ENCODE peak calls at places on chromosomes 4 and X, in six cellular contexts. One of them, this sample, is unnamed.

GRCh38 chr4:5796976-5797375 is 86.0 kb downstream of the EVC start:
- DNase-seq in GM12878: no peak
- DNase-seq in HCT116: no peak
- DNase-seq in H1: no peak
- DNase-seq in HepG2: no peak
- DNase-seq in K562: no peak
- DNase-seq in this sample: no peak

GRCh38 chr4:61740950-61741638 is 541.0 kb downstream of the ADGRL3 start:
- DNase-seq in GM12878: no peak
- DNase-seq in HCT116: no peak
- DNase-seq in H1: no peak
- DNase-seq in HepG2: no peak
- DNase-seq in K562: no peak
- DNase-seq in this sample: no peak

GRCh38 chrX:149950681-149951080 is 12.4 kb upstream of the EOLA2 start:
- DNase-seq in GM12878: no peak
- DNase-seq in HCT116: peak
- DNase-seq in H1: no peak
- DNase-seq in HepG2: peak
- DNase-seq in K562: peak
- DNase-seq in this sample: peak

GRCh38 chr4:163764569-163764968 is 270.1 kb downstream of the TMA16 start:
- DNase-seq in GM12878: no peak
- DNase-seq in HCT116: no peak
- DNase-seq in H1: no peak
- DNase-seq in HepG2: no peak
- DNase-seq in K562: no peak
- DNase-seq in this sample: no peak

GRCh38 chr4:172009461-172009860 is 196.3 kb downstream of the GALNTL6 start:
- DNase-seq in GM12878: no peak
- DNase-seq in HCT116: no peak
- DNase-seq in H1: no peak
- DNase-seq in HepG2: no peak
- DNase-seq in K562: no peak
- DNase-seq in this sample: no peak

GRCh38 chr4:4694812-4695211 is 153.0 kb upstream of the STX18 start:
- DNase-seq in GM12878: no peak
- DNase-seq in HCT116: no peak
- DNase-seq in H1: no peak
- DNase-seq in HepG2: peak
- DNase-seq in K562: no peak
- DNase-seq in this sample: no peak

GRCh38 chr4:36218121-36218520 is 26.2 kb downstream of the ARAP2 start:
- DNase-seq in GM12878: no peak
- DNase-seq in HCT116: no peak
- DNase-seq in H1: no peak
- DNase-seq in HepG2: no peak
- DNase-seq in K562: no peak
- DNase-seq in this sample: no peak

GRCh38 chrX:17854069-17854468 is 7.0 kb downstream of the RAI2 start:
- DNase-seq in GM12878: no peak
- DNase-seq in HCT116: no peak
- DNase-seq in H1: no peak
- DNase-seq in HepG2: no peak
- DNase-seq in K562: no peak
- DNase-seq in this sample: no peak

GRCh38 chrX:151702741-151703352 is 7.6 kb downstream of the PRRG3 start:
- DNase-seq in GM12878: no peak
- DNase-seq in HCT116: no peak
- DNase-seq in H1: no peak
- DNase-seq in HepG2: no peak
- DNase-seq in K562: no peak
- DNase-seq in this sample: no peak

GRCh38 chr4:105923507-105924238 is 28.4 kb downstream of the NPNT start:
- DNase-seq in GM12878: no peak
- DNase-seq in HCT116: peak
- DNase-seq in H1: no peak
- DNase-seq in HepG2: no peak
- DNase-seq in K562: no peak
- DNase-seq in this sample: no peak

GRCh38 chr4:112057479-112057878 is 87.8 kb upstream of the FAM241A start:
- DNase-seq in GM12878: no peak
- DNase-seq in HCT116: no peak
- DNase-seq in H1: no peak
- DNase-seq in HepG2: no peak
- DNase-seq in K562: peak
- DNase-seq in this sample: no peak

GRCh38 chrX:4932790-4933189 is 1219.3 kb upstream of the PRKX start:
- DNase-seq in GM12878: no peak
- DNase-seq in HCT116: no peak
- DNase-seq in H1: no peak
- DNase-seq in HepG2: no peak
- DNase-seq in K562: no peak
- DNase-seq in this sample: no peak

GRCh38 chr4:168586926-168587325 is 90.1 kb downstream of the PALLD start:
- DNase-seq in GM12878: no peak
- DNase-seq in HCT116: no peak
- DNase-seq in H1: no peak
- DNase-seq in HepG2: no peak
- DNase-seq in K562: no peak
- DNase-seq in this sample: no peak

GRCh38 chr4:25810815-25811690 is 51.7 kb downstream of the SEL1L3 start:
- DNase-seq in GM12878: no peak
- DNase-seq in HCT116: no peak
- DNase-seq in H1: no peak
- DNase-seq in HepG2: peak
- DNase-seq in K562: no peak
- DNase-seq in this sample: no peak

GRCh38 chr4:17616283-17616682 is 1.8 kb downstream of the MED28 start:
- DNase-seq in GM12878: no peak
- DNase-seq in HCT116: no peak
- DNase-seq in H1: no peak
- DNase-seq in HepG2: no peak
- DNase-seq in K562: peak
- DNase-seq in this sample: no peak

DNA sequence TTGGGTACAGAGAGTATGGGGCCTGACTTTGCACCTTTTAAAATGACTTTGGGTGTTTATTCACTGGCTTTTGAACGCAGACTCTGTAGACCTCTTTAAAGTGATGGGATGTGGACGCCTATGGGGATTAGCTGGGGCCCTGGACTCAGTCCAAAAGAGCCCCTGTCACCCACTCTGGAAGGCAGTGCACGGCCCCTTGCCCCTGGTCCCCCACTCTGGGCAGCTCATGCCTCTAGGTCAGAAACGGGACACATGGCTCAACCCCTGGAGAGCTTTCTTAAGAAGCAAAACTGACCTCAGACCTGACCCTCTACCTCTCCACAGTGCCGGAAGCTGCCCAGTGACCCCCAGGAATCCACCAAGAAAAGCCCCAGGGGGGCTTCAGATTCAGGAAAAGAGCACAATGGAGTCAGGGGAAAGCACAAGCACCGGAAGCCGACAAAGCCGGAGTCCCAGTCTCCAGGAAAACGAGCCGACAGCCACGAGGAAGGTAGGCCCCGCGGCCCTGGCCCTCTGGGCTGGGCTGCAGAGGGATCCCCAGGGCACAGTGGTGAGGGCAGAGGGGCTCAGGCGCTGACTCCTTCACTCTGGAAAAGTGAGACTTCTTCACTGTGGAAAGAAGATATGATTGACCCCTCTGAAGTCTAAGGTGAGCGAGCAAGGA is 38.4 kb downstream of the BCORL1 start:
- DNase-seq in GM12878: no peak
- DNase-seq in HCT116: no peak
- DNase-seq in H1: no peak
- DNase-seq in HepG2: no peak
- DNase-seq in K562: no peak
- DNase-seq in this sample: no peak
- H2AFZ ChIP-seq in GM12878: no peak
- H2AFZ ChIP-seq in HCT116: no peak
- H2AFZ ChIP-seq in H1: no peak
- H2AFZ ChIP-seq in HepG2: no peak
- H2AFZ ChIP-seq in K562: no peak
- H2AFZ ChIP-seq in this sample: no peak

GRCh38 chr4:68960294-68961163 is 8.9 kb upstream of the UGT2A3 start:
- DNase-seq in GM12878: no peak
- DNase-seq in HCT116: no peak
- DNase-seq in H1: no peak
- DNase-seq in HepG2: no peak
- DNase-seq in K562: no peak
- DNase-seq in this sample: no peak

GRCh38 chr4:68962868-68963267 is 11.3 kb upstream of the UGT2A3 start:
- DNase-seq in GM12878: no peak
- DNase-seq in HCT116: no peak
- DNase-seq in H1: no peak
- DNase-seq in HepG2: no peak
- DNase-seq in K562: no peak
- DNase-seq in this sample: no peak

DNA sequence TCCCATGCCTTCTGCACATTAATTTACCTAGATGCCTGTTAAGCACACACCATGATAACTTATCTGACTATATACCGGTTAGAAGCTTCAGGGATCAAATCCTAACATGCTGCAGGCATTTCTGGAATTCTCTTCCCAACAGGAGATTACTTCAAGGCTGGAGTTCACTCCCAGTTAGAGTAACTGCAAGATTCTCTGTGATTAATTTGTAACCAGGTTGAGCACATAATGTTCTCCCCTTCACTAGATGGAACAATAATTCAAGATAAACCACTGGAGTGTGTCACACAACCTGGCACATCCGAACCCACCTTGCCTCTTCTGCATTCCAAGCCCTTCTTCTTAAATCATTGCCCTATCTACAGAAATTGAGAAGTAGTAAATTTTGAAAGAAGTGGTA is 11.8 kb upstream of the UGT2A3 start:
- DNase-seq in GM12878: no peak
- DNase-seq in HCT116: no peak
- DNase-seq in H1: no peak
- DNase-seq in HepG2: no peak
- DNase-seq in K562: no peak
- DNase-seq in this sample: no peak
- TF ChIP-seq POLR2AphosphoS5 in GM12878: no peak
- TF ChIP-seq POLR2AphosphoS5 in HCT116: no peak
- TF ChIP-seq POLR2AphosphoS5 in H1: no peak
- TF ChIP-seq POLR2AphosphoS5 in HepG2: no peak
- TF ChIP-seq POLR2AphosphoS5 in K562: no peak
- TF ChIP-seq POLR2AphosphoS5 in this sample: no peak

DNA sequence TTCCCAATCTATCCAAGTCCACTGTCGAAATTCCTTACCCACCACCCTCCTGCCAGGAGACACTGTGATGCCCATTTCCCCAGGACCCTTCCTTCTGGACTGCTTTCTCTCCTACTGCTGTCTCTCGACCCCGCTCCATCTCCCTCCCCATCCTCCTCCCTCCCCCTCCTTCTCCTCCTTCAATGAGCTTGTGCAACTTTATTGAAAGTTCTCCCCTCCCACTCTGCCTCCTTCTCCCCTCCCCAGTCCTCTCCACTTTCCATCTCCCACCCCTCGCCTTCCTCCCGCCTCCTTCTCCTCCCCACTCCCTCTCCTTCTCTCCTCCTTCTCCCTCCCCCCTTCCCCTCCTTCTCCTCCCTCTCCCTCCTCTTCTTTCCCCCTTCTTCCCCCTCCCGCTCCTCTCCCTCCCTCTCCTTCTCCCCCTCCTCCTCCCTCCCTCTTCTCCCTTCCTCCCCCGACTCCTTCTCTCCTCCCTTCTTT is 116.6 kb upstream of the FAT1 start:
- DNase-seq in GM12878: no peak
- DNase-seq in HCT116: peak
- DNase-seq in H1: no peak
- DNase-seq in HepG2: no peak
- DNase-seq in K562: peak
- DNase-seq in this sample: no peak
- TF ChIP-seq POLR2A in GM12878: no peak
- TF ChIP-seq POLR2A in HCT116: peak
- TF ChIP-seq POLR2A in H1: no peak
- TF ChIP-seq POLR2A in HepG2: no peak
- TF ChIP-seq POLR2A in K562: peak
- TF ChIP-seq POLR2A in this sample: no peak

GRCh38 chr4:20626326-20626725 is 73.9 kb upstream of the PACRGL start:
- DNase-seq in GM12878: no peak
- DNase-seq in HCT116: no peak
- DNase-seq in H1: no peak
- DNase-seq in HepG2: no peak
- DNase-seq in K562: no peak
- DNase-seq in this sample: no peak
- H2AFZ ChIP-seq in GM12878: no peak
- H2AFZ ChIP-seq in HCT116: no peak
- H2AFZ ChIP-seq in H1: peak
- H2AFZ ChIP-seq in HepG2: no peak
- H2AFZ ChIP-seq in K562: no peak
- H2AFZ ChIP-seq in this sample: no peak

This sample was measured in endothelial cell of umbilical vein.